ENCODE peak calls at places on chromosomes 6 and 20, in seven cellular contexts. One of them, this sample, is unnamed.
A peak's percentile ranks its signal among the peaks of the same experiment; 100 is the strongest.

GRCh38 chr6:152218887-152219286 is 411.4 kb downstream of the ESR1 start:
- DNase-seq in AG09309: no peak
- DNase-seq in upper lobe of right lung: no peak
- DNase-seq in AG04450: no peak
- DNase-seq in CD8-positive, alpha-beta T cell: no peak
- DNase-seq in brain microvascular endothelial cell: no peak
- DNase-seq in HFF-Myc: no peak
- DNase-seq in this sample: no peak

GRCh38 chr6:126535585-126535984 is 195.7 kb downstream of the CENPW start:
- DNase-seq in AG09309: no peak
- DNase-seq in upper lobe of right lung: no peak
- DNase-seq in AG04450: no peak
- DNase-seq in CD8-positive, alpha-beta T cell: no peak
- DNase-seq in brain microvascular endothelial cell: peak; percentile 25
- DNase-seq in HFF-Myc: no peak
- DNase-seq in this sample: no peak

GRCh38 chr20:24790746-24791283 is 158.3 kb upstream of the CST7 start:
- DNase-seq in AG09309: no peak
- DNase-seq in upper lobe of right lung: no peak
- DNase-seq in AG04450: no peak
- DNase-seq in CD8-positive, alpha-beta T cell: no peak
- DNase-seq in brain microvascular endothelial cell: no peak
- DNase-seq in HFF-Myc: no peak
- DNase-seq in this sample: no peak

GRCh38 chr6:12570461-12571030 is 146.0 kb upstream of the PHACTR1 start:
- DNase-seq in AG09309: no peak
- DNase-seq in upper lobe of right lung: no peak
- DNase-seq in AG04450: no peak
- DNase-seq in CD8-positive, alpha-beta T cell: no peak
- DNase-seq in brain microvascular endothelial cell: no peak
- DNase-seq in HFF-Myc: no peak
- DNase-seq in this sample: no peak

GRCh38 chr20:52049001-52049731 is 142.4 kb downstream of the ZFP64 start:
- DNase-seq in AG09309: peak; percentile 25
- DNase-seq in upper lobe of right lung: no peak
- DNase-seq in AG04450: no peak
- DNase-seq in CD8-positive, alpha-beta T cell: no peak
- DNase-seq in brain microvascular endothelial cell: peak; percentile 8
- DNase-seq in HFF-Myc: no peak
- DNase-seq in this sample: no peak

GRCh38 chr6:82589509-82590206 is 226.0 kb downstream of the TPBG start:
- DNase-seq in AG09309: peak; percentile 73
- DNase-seq in upper lobe of right lung: no peak
- DNase-seq in AG04450: peak; percentile 4
- DNase-seq in CD8-positive, alpha-beta T cell: no peak
- DNase-seq in brain microvascular endothelial cell: peak; percentile 79
- DNase-seq in HFF-Myc: peak; percentile 80
- DNase-seq in this sample: peak; percentile 68

GRCh38 chr20:11726021-11726420 is 191.7 kb upstream of the BTBD3 start:
- DNase-seq in AG09309: no peak
- DNase-seq in upper lobe of right lung: no peak
- DNase-seq in AG04450: no peak
- DNase-seq in CD8-positive, alpha-beta T cell: no peak
- DNase-seq in brain microvascular endothelial cell: peak; percentile 5
- DNase-seq in HFF-Myc: no peak
- DNase-seq in this sample: no peak

GRCh38 chr20:37202267-37202943 is 23.1 kb upstream of the MROH8 start:
- DNase-seq in AG09309: peak; percentile 95
- DNase-seq in upper lobe of right lung: no peak
- DNase-seq in AG04450: peak; percentile 90
- DNase-seq in CD8-positive, alpha-beta T cell: peak; percentile 25
- DNase-seq in brain microvascular endothelial cell: peak; percentile 91
- DNase-seq in HFF-Myc: peak; percentile 85
- DNase-seq in this sample: peak; percentile 77

GRCh38 chr6:32436995-32437836 is 2.5 kb upstream of the HLA-DRA start:
- DNase-seq in AG09309: no peak
- DNase-seq in upper lobe of right lung: no peak
- DNase-seq in AG04450: no peak
- DNase-seq in CD8-positive, alpha-beta T cell: no peak
- DNase-seq in brain microvascular endothelial cell: no peak
- DNase-seq in HFF-Myc: no peak
- DNase-seq in this sample: no peak

GRCh38 chr6:81612136-81612535 is 140.3 kb downstream of the TENT5A start:
- DNase-seq in AG09309: no peak
- DNase-seq in upper lobe of right lung: no peak
- DNase-seq in AG04450: no peak
- DNase-seq in CD8-positive, alpha-beta T cell: no peak
- DNase-seq in brain microvascular endothelial cell: no peak
- DNase-seq in HFF-Myc: no peak
- DNase-seq in this sample: no peak

GRCh38 chr6:18477301-18477941 is 90.3 kb downstream of the RNF144B start:
- DNase-seq in AG09309: no peak
- DNase-seq in upper lobe of right lung: no peak
- DNase-seq in AG04450: no peak
- DNase-seq in CD8-positive, alpha-beta T cell: no peak
- DNase-seq in brain microvascular endothelial cell: no peak
- DNase-seq in HFF-Myc: no peak
- DNase-seq in this sample: peak; percentile 79

GRCh38 chr20:35988910-35989463 is 20.6 kb downstream of the CNBD2 start:
- DNase-seq in AG09309: no peak
- DNase-seq in upper lobe of right lung: no peak
- DNase-seq in AG04450: no peak
- DNase-seq in CD8-positive, alpha-beta T cell: no peak
- DNase-seq in brain microvascular endothelial cell: no peak
- DNase-seq in HFF-Myc: no peak
- DNase-seq in this sample: no peak

GRCh38 chr6:122753688-122754056 is 25.8 kb upstream of the FABP7 start:
- DNase-seq in AG09309: no peak
- DNase-seq in upper lobe of right lung: no peak
- DNase-seq in AG04450: no peak
- DNase-seq in CD8-positive, alpha-beta T cell: no peak
- DNase-seq in brain microvascular endothelial cell: no peak
- DNase-seq in HFF-Myc: no peak
- DNase-seq in this sample: no peak

GRCh38 chr20:17556842-17557674 is 12.8 kb upstream of the DSTN start:
- DNase-seq in AG09309: no peak
- DNase-seq in upper lobe of right lung: peak; percentile 75
- DNase-seq in AG04450: no peak
- DNase-seq in CD8-positive, alpha-beta T cell: no peak
- DNase-seq in brain microvascular endothelial cell: no peak
- DNase-seq in HFF-Myc: no peak
- DNase-seq in this sample: no peak

GRCh38 chr6:65059568-65059967 is 647.5 kb downstream of the EYS start:
- DNase-seq in AG09309: no peak
- DNase-seq in upper lobe of right lung: no peak
- DNase-seq in AG04450: no peak
- DNase-seq in CD8-positive, alpha-beta T cell: no peak
- DNase-seq in brain microvascular endothelial cell: no peak
- DNase-seq in HFF-Myc: no peak
- DNase-seq in this sample: no peak

GRCh38 chr20:15346657-15347280 is 1009.4 kb upstream of the FLRT3 start:
- DNase-seq in AG09309: no peak
- DNase-seq in upper lobe of right lung: no peak
- DNase-seq in AG04450: no peak
- DNase-seq in CD8-positive, alpha-beta T cell: no peak
- DNase-seq in brain microvascular endothelial cell: no peak
- DNase-seq in HFF-Myc: no peak
- DNase-seq in this sample: no peak

GRCh38 chr20:15342987-15343639 is 1005.7 kb upstream of the FLRT3 start:
- DNase-seq in AG09309: no peak
- DNase-seq in upper lobe of right lung: no peak
- DNase-seq in AG04450: no peak
- DNase-seq in CD8-positive, alpha-beta T cell: no peak
- DNase-seq in brain microvascular endothelial cell: no peak
- DNase-seq in HFF-Myc: no peak
- DNase-seq in this sample: peak; percentile 4

DNA sequence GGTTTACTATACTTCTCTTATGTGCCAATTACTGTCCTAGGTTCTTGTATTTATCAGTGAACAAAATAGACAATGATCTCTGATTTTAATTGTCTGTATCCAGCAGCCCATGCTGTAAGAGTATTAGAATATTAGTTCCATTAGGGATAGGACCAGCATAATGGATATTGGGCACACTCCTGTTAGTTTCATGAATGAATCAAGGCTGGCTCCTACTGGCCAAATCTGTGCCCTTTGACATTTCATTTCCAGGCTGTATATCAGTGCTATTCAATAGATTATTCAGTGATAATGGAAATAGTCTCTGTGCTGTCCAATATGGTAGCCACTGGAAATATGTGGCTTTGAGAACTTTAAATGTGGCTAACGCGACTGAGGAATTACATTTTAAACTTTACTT is 1007.9 kb upstream of the FLRT3 start:
- DNase-seq in AG09309: no peak
- DNase-seq in upper lobe of right lung: no peak
- DNase-seq in AG04450: no peak
- DNase-seq in CD8-positive, alpha-beta T cell: no peak
- DNase-seq in brain microvascular endothelial cell: no peak
- DNase-seq in HFF-Myc: no peak
- DNase-seq in this sample: no peak
- TF ChIP-seq CTCF in AG09309: no peak
- TF ChIP-seq CTCF in upper lobe of right lung: no peak
- TF ChIP-seq CTCF in AG04450: no peak
- TF ChIP-seq CTCF in CD8-positive, alpha-beta T cell: no peak
- TF ChIP-seq CTCF in brain microvascular endothelial cell: no peak
- TF ChIP-seq CTCF in HFF-Myc: no peak
- TF ChIP-seq CTCF in this sample: no peak

GRCh38 chr6:164690241-164690640 is 619.2 kb downstream of the C6orf118 start:
- DNase-seq in AG09309: no peak
- DNase-seq in upper lobe of right lung: no peak
- DNase-seq in AG04450: no peak
- DNase-seq in CD8-positive, alpha-beta T cell: no peak
- DNase-seq in brain microvascular endothelial cell: no peak
- DNase-seq in HFF-Myc: no peak
- DNase-seq in this sample: no peak
- H3K4me3 ChIP-seq in AG09309: no peak overlapping the region
- H3K4me3 ChIP-seq in upper lobe of right lung: no peak overlapping the region
- H3K4me3 ChIP-seq in AG04450: no peak overlapping the region
- H3K4me3 ChIP-seq in CD8-positive, alpha-beta T cell: no peak overlapping the region
- H3K4me3 ChIP-seq in brain microvascular endothelial cell: no peak overlapping the region
- H3K4me3 ChIP-seq in HFF-Myc: no peak overlapping the region
- H3K4me3 ChIP-seq in this sample: no peak overlapping the region

DNA sequence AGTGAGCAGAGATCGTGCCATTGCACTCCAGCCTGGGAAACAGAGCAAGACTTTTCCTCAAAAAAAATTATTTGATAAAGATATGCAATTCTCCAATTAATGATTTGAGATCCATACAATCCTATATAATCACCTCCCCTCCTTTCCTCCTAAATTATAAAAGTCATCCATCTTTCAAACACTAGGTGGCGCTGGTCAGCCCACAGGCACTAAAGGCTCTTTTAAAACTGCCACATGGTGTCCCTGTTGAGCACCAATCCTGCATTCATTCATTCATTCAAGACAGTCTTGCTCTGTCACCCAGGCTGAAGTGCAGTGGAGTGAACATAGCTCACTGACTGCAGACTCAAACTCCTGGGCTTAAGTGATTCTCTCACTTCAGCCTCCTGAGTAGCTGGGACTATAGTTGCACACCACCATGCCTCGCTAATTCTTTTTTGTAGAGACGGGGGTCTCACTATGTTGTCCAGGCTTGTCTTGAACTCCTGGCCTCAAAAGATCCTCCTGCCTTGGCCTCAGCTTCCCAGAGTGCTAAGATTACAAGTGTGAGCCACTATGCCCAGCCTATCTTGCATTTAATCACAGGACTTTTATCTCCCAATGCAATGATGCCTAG is 58.7 kb upstream of the SLC2A12 start:
- DNase-seq in AG09309: peak; percentile 13
- DNase-seq in upper lobe of right lung: no peak
- DNase-seq in AG04450: no peak
- DNase-seq in CD8-positive, alpha-beta T cell: peak; percentile 48
- DNase-seq in brain microvascular endothelial cell: peak; percentile 61
- DNase-seq in HFF-Myc: peak; percentile 27
- DNase-seq in this sample: no peak
- TF ChIP-seq CTCF in AG09309: peak; percentile 83
- TF ChIP-seq CTCF in upper lobe of right lung: peak; percentile 81
- TF ChIP-seq CTCF in AG04450: peak; percentile 76
- TF ChIP-seq CTCF in CD8-positive, alpha-beta T cell: peak; percentile 89
- TF ChIP-seq CTCF in brain microvascular endothelial cell: peak; percentile 95
- TF ChIP-seq CTCF in HFF-Myc: peak; percentile 84
- TF ChIP-seq CTCF in this sample: peak; percentile 99

GRCh38 chr20:57387945-57388351 is 3.2 kb upstream of the RBM38 start:
- DNase-seq in AG09309: no peak
- DNase-seq in upper lobe of right lung: no peak
- DNase-seq in AG04450: no peak
- DNase-seq in CD8-positive, alpha-beta T cell: no peak
- DNase-seq in brain microvascular endothelial cell: no peak
- DNase-seq in HFF-Myc: no peak
- DNase-seq in this sample: no peak

GRCh38 chr20:57391439-57392129 is 388 bp downstream of the RBM38 start:
- DNase-seq in AG09309: no peak
- DNase-seq in upper lobe of right lung: peak; percentile 71
- DNase-seq in AG04450: no peak
- DNase-seq in CD8-positive, alpha-beta T cell: peak; percentile 39
- DNase-seq in brain microvascular endothelial cell: no peak
- DNase-seq in HFF-Myc: no peak
- DNase-seq in this sample: no peak

GRCh38 chr20:57388953-57389694 is 2.1 kb upstream of the RBM38 start:
- DNase-seq in AG09309: peak; percentile 4
- DNase-seq in upper lobe of right lung: peak; percentile 93
- DNase-seq in AG04450: no peak
- DNase-seq in CD8-positive, alpha-beta T cell: peak; percentile 59
- DNase-seq in brain microvascular endothelial cell: no peak
- DNase-seq in HFF-Myc: no peak
- DNase-seq in this sample: no peak

GRCh38 chr20:57390604-57391438 is at the start of gene RBM38:
- DNase-seq in AG09309: no peak
- DNase-seq in upper lobe of right lung: peak; percentile 83
- DNase-seq in AG04450: peak; percentile 11
- DNase-seq in CD8-positive, alpha-beta T cell: peak; percentile 69
- DNase-seq in brain microvascular endothelial cell: no peak
- DNase-seq in HFF-Myc: no peak
- DNase-seq in this sample: no peak

DNA sequence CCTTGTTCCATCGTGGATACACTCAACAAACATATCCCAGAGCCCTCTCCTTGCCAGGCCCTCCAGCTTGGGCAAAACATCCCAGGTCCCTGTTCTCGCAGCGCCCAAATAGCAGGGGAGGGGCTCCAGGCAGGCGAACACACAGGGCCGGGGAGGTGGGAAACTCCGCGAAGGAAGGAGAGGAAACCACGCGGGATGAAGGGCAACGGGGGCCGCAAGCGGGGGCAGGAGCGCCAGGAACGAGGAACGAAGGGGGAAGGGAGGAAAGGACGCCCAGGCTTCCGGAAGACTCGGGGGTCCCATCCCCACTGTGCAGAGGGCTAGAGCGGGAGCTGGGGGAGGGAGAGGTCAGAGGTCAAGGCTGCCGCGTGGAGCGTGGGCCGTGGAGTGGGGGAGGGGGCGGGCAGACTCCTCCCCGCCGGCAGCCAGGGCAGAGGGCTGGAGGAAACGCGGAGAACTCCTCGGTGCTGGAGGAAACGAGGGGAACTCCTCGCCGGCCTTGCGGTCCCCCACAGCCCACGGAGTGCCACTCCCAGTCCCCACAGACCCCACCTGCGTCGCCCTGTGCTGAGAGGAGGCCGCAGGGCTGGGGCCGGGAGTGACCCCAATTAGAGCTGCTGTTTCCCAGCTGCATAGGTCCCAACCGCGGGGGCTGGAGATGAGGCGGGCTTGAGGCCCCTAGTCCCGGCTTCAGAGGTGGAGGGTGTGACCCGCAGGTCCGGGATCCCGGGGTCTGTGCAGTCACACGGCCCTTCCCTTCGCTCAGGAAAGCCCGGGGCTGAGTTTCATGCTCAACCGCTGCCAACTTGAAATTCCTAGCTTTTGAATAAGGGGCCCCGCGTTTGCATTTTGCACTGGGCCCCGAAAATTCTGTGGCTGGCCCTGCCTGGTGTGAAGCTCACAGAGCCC is 1.2 kb upstream of the RBM38 start:
- DNase-seq in AG09309: no peak
- DNase-seq in upper lobe of right lung: peak; percentile 68
- DNase-seq in AG04450: no peak
- DNase-seq in CD8-positive, alpha-beta T cell: peak; percentile 64
- DNase-seq in brain microvascular endothelial cell: no peak
- DNase-seq in HFF-Myc: no peak
- DNase-seq in this sample: no peak
- H3K4me3 ChIP-seq in AG09309: no peak overlapping the region
- H3K4me3 ChIP-seq in upper lobe of right lung: peak overlapping the region; percentile 45
- H3K4me3 ChIP-seq in AG04450: no peak overlapping the region
- H3K4me3 ChIP-seq in CD8-positive, alpha-beta T cell: peak overlapping the region; percentile 54
- H3K4me3 ChIP-seq in brain microvascular endothelial cell: peak overlapping the region; percentile 17
- H3K4me3 ChIP-seq in HFF-Myc: no peak overlapping the region
- H3K4me3 ChIP-seq in this sample: peak overlapping the region; percentile 49

This sample was measured in epithelial cell of proximal tubule.